ENCODE peak calls at places on chromosome 6, in six cellular contexts. One of them, this sample, is unnamed.

GRCh38 chr6:76852776-76853175 is 610.5 kb downstream of the HTR1B start:
- DNase-seq in RCC 7860: no peak
- DNase-seq in fibroblast of the conjunctiva: peak
- DNase-seq in stimulated activated CD8-positive, alpha-beta memory T cell treated with anti-CD3 and anti-CD28 coated beads, Interleukin-2, amount 100 ng/mL, for 48 hours: no peak
- DNase-seq in H4: peak
- DNase-seq in fibroblast of lung: peak
- DNase-seq in this sample: no peak

GRCh38 chr6:83884523-83884922 is 25.0 kb downstream of the CYB5R4 start:
- DNase-seq in RCC 7860: peak
- DNase-seq in fibroblast of the conjunctiva: peak
- DNase-seq in stimulated activated CD8-positive, alpha-beta memory T cell treated with anti-CD3 and anti-CD28 coated beads, Interleukin-2, amount 100 ng/mL, for 48 hours: no peak
- DNase-seq in H4: peak
- DNase-seq in fibroblast of lung: peak
- DNase-seq in this sample: peak

GRCh38 chr6:31270788-31271640 is 878 bp downstream of the HLA-C start:
- DNase-seq in RCC 7860: no peak
- DNase-seq in fibroblast of the conjunctiva: peak
- DNase-seq in stimulated activated CD8-positive, alpha-beta memory T cell treated with anti-CD3 and anti-CD28 coated beads, Interleukin-2, amount 100 ng/mL, for 48 hours: peak
- DNase-seq in H4: peak
- DNase-seq in fibroblast of lung: peak
- DNase-seq in this sample: peak

GRCh38 chr6:35018184-35018523 is 123.0 kb downstream of the TCP11 start:
- DNase-seq in RCC 7860: no peak
- DNase-seq in fibroblast of the conjunctiva: no peak
- DNase-seq in stimulated activated CD8-positive, alpha-beta memory T cell treated with anti-CD3 and anti-CD28 coated beads, Interleukin-2, amount 100 ng/mL, for 48 hours: no peak
- DNase-seq in H4: no peak
- DNase-seq in fibroblast of lung: no peak
- DNase-seq in this sample: no peak

GRCh38 chr6:12947191-12947795 is 230.7 kb downstream of the PHACTR1 start:
- DNase-seq in RCC 7860: no peak
- DNase-seq in fibroblast of the conjunctiva: no peak
- DNase-seq in stimulated activated CD8-positive, alpha-beta memory T cell treated with anti-CD3 and anti-CD28 coated beads, Interleukin-2, amount 100 ng/mL, for 48 hours: no peak
- DNase-seq in H4: no peak
- DNase-seq in fibroblast of lung: no peak
- DNase-seq in this sample: no peak

GRCh38 chr6:87572031-87572430 is 17.8 kb downstream of the RARS2 start:
- DNase-seq in RCC 7860: no peak
- DNase-seq in fibroblast of the conjunctiva: no peak
- DNase-seq in stimulated activated CD8-positive, alpha-beta memory T cell treated with anti-CD3 and anti-CD28 coated beads, Interleukin-2, amount 100 ng/mL, for 48 hours: no peak
- DNase-seq in H4: no peak
- DNase-seq in fibroblast of lung: no peak
- DNase-seq in this sample: no peak

GRCh38 chr6:139062921-139063320 is 34.4 kb downstream of the ABRACL start:
- DNase-seq in RCC 7860: no peak
- DNase-seq in fibroblast of the conjunctiva: no peak
- DNase-seq in stimulated activated CD8-positive, alpha-beta memory T cell treated with anti-CD3 and anti-CD28 coated beads, Interleukin-2, amount 100 ng/mL, for 48 hours: no peak
- DNase-seq in H4: peak
- DNase-seq in fibroblast of lung: peak
- DNase-seq in this sample: no peak

GRCh38 chr6:36368921-36369880 is 18.3 kb downstream of the ETV7 start:
- DNase-seq in RCC 7860: peak
- DNase-seq in fibroblast of the conjunctiva: no peak
- DNase-seq in stimulated activated CD8-positive, alpha-beta memory T cell treated with anti-CD3 and anti-CD28 coated beads, Interleukin-2, amount 100 ng/mL, for 48 hours: no peak
- DNase-seq in H4: peak
- DNase-seq in fibroblast of lung: peak
- DNase-seq in this sample: peak

GRCh38 chr6:133368664-133369063 is 127.5 kb downstream of the EYA4 start:
- DNase-seq in RCC 7860: no peak
- DNase-seq in fibroblast of the conjunctiva: no peak
- DNase-seq in stimulated activated CD8-positive, alpha-beta memory T cell treated with anti-CD3 and anti-CD28 coated beads, Interleukin-2, amount 100 ng/mL, for 48 hours: no peak
- DNase-seq in H4: peak
- DNase-seq in fibroblast of lung: no peak
- DNase-seq in this sample: no peak

GRCh38 chr6:44493593-44493992 is 106.1 kb downstream of the CDC5L start:
- DNase-seq in RCC 7860: no peak
- DNase-seq in fibroblast of the conjunctiva: no peak
- DNase-seq in stimulated activated CD8-positive, alpha-beta memory T cell treated with anti-CD3 and anti-CD28 coated beads, Interleukin-2, amount 100 ng/mL, for 48 hours: no peak
- DNase-seq in H4: no peak
- DNase-seq in fibroblast of lung: no peak
- DNase-seq in this sample: no peak

GRCh38 chr6:17178301-17178700 is 76.5 kb downstream of the STMND1 start:
- DNase-seq in RCC 7860: no peak
- DNase-seq in fibroblast of the conjunctiva: no peak
- DNase-seq in stimulated activated CD8-positive, alpha-beta memory T cell treated with anti-CD3 and anti-CD28 coated beads, Interleukin-2, amount 100 ng/mL, for 48 hours: no peak
- DNase-seq in H4: no peak
- DNase-seq in fibroblast of lung: no peak
- DNase-seq in this sample: no peak

GRCh38 chr6:36961441-36962430 is 7.2 kb downstream of the PI16 start:
- DNase-seq in RCC 7860: no peak
- DNase-seq in fibroblast of the conjunctiva: no peak
- DNase-seq in stimulated activated CD8-positive, alpha-beta memory T cell treated with anti-CD3 and anti-CD28 coated beads, Interleukin-2, amount 100 ng/mL, for 48 hours: no peak
- DNase-seq in H4: no peak
- DNase-seq in fibroblast of lung: no peak
- DNase-seq in this sample: no peak

GRCh38 chr6:134636221-134636830 is 313.6 kb downstream of the ALDH8A1 start:
- DNase-seq in RCC 7860: no peak
- DNase-seq in fibroblast of the conjunctiva: no peak
- DNase-seq in stimulated activated CD8-positive, alpha-beta memory T cell treated with anti-CD3 and anti-CD28 coated beads, Interleukin-2, amount 100 ng/mL, for 48 hours: no peak
- DNase-seq in H4: no peak
- DNase-seq in fibroblast of lung: no peak
- DNase-seq in this sample: no peak

GRCh38 chr6:27281569-27281968 is 30.5 kb downstream of the POM121L2 start:
- DNase-seq in RCC 7860: no peak
- DNase-seq in fibroblast of the conjunctiva: no peak
- DNase-seq in stimulated activated CD8-positive, alpha-beta memory T cell treated with anti-CD3 and anti-CD28 coated beads, Interleukin-2, amount 100 ng/mL, for 48 hours: no peak
- DNase-seq in H4: no peak
- DNase-seq in fibroblast of lung: no peak
- DNase-seq in this sample: no peak

GRCh38 chr6:70112686-70113570 is 190.0 kb downstream of the COL9A1 start:
- DNase-seq in RCC 7860: no peak
- DNase-seq in fibroblast of the conjunctiva: no peak
- DNase-seq in stimulated activated CD8-positive, alpha-beta memory T cell treated with anti-CD3 and anti-CD28 coated beads, Interleukin-2, amount 100 ng/mL, for 48 hours: no peak
- DNase-seq in H4: no peak
- DNase-seq in fibroblast of lung: no peak
- DNase-seq in this sample: no peak

GRCh38 chr6:36594816-36595167 is 630 bp downstream of the SRSF3 start:
- DNase-seq in RCC 7860: no peak
- DNase-seq in fibroblast of the conjunctiva: no peak
- DNase-seq in stimulated activated CD8-positive, alpha-beta memory T cell treated with anti-CD3 and anti-CD28 coated beads, Interleukin-2, amount 100 ng/mL, for 48 hours: no peak
- DNase-seq in H4: no peak
- DNase-seq in fibroblast of lung: no peak
- DNase-seq in this sample: no peak

GRCh38 chr6:53718597-53719460 is 53.3 kb upstream of the KLHL31 start:
- DNase-seq in RCC 7860: peak
- DNase-seq in fibroblast of the conjunctiva: peak
- DNase-seq in stimulated activated CD8-positive, alpha-beta memory T cell treated with anti-CD3 and anti-CD28 coated beads, Interleukin-2, amount 100 ng/mL, for 48 hours: no peak
- DNase-seq in H4: peak
- DNase-seq in fibroblast of lung: peak
- DNase-seq in this sample: peak

GRCh38 chr6:148965287-148965686 is 218.5 kb downstream of the UST start:
- DNase-seq in RCC 7860: no peak
- DNase-seq in fibroblast of the conjunctiva: no peak
- DNase-seq in stimulated activated CD8-positive, alpha-beta memory T cell treated with anti-CD3 and anti-CD28 coated beads, Interleukin-2, amount 100 ng/mL, for 48 hours: no peak
- DNase-seq in H4: no peak
- DNase-seq in fibroblast of lung: no peak
- DNase-seq in this sample: no peak

GRCh38 chr6:36666726-36667591 is 11.6 kb upstream of the CDKN1A start:
- DNase-seq in RCC 7860: peak
- DNase-seq in fibroblast of the conjunctiva: peak
- DNase-seq in stimulated activated CD8-positive, alpha-beta memory T cell treated with anti-CD3 and anti-CD28 coated beads, Interleukin-2, amount 100 ng/mL, for 48 hours: no peak
- DNase-seq in H4: peak
- DNase-seq in fibroblast of lung: peak
- DNase-seq in this sample: peak

GRCh38 chr6:22737331-22737730 is 168.0 kb downstream of the HDGFL1 start:
- DNase-seq in RCC 7860: peak
- DNase-seq in fibroblast of the conjunctiva: no peak
- DNase-seq in stimulated activated CD8-positive, alpha-beta memory T cell treated with anti-CD3 and anti-CD28 coated beads, Interleukin-2, amount 100 ng/mL, for 48 hours: no peak
- DNase-seq in H4: peak
- DNase-seq in fibroblast of lung: peak
- DNase-seq in this sample: peak

GRCh38 chr6:113427617-113428016 is 429.5 kb upstream of the MARCKS start:
- DNase-seq in RCC 7860: no peak
- DNase-seq in fibroblast of the conjunctiva: no peak
- DNase-seq in stimulated activated CD8-positive, alpha-beta memory T cell treated with anti-CD3 and anti-CD28 coated beads, Interleukin-2, amount 100 ng/mL, for 48 hours: no peak
- DNase-seq in H4: no peak
- DNase-seq in fibroblast of lung: no peak
- DNase-seq in this sample: no peak

GRCh38 chr6:128979061-128979460 is 96.1 kb downstream of the LAMA2 start:
- DNase-seq in RCC 7860: no peak
- DNase-seq in fibroblast of the conjunctiva: peak
- DNase-seq in stimulated activated CD8-positive, alpha-beta memory T cell treated with anti-CD3 and anti-CD28 coated beads, Interleukin-2, amount 100 ng/mL, for 48 hours: no peak
- DNase-seq in H4: peak
- DNase-seq in fibroblast of lung: no peak
- DNase-seq in this sample: no peak

GRCh38 chr6:25218346-25218745 is 60.8 kb upstream of the CARMIL1 start:
- DNase-seq in RCC 7860: no peak
- DNase-seq in fibroblast of the conjunctiva: no peak
- DNase-seq in stimulated activated CD8-positive, alpha-beta memory T cell treated with anti-CD3 and anti-CD28 coated beads, Interleukin-2, amount 100 ng/mL, for 48 hours: no peak
- DNase-seq in H4: no peak
- DNase-seq in fibroblast of lung: no peak
- DNase-seq in this sample: no peak

GRCh38 chr6:56347526-56347925 is 100.1 kb upstream of the COL21A1 start:
- DNase-seq in RCC 7860: peak
- DNase-seq in fibroblast of the conjunctiva: no peak
- DNase-seq in stimulated activated CD8-positive, alpha-beta memory T cell treated with anti-CD3 and anti-CD28 coated beads, Interleukin-2, amount 100 ng/mL, for 48 hours: no peak
- DNase-seq in H4: no peak
- DNase-seq in fibroblast of lung: peak
- DNase-seq in this sample: peak

GRCh38 chr6:24283043-24283985 is 74.5 kb downstream of the DCDC2 start:
- DNase-seq in RCC 7860: peak
- DNase-seq in fibroblast of the conjunctiva: peak
- DNase-seq in stimulated activated CD8-positive, alpha-beta memory T cell treated with anti-CD3 and anti-CD28 coated beads, Interleukin-2, amount 100 ng/mL, for 48 hours: peak
- DNase-seq in H4: peak
- DNase-seq in fibroblast of lung: peak
- DNase-seq in this sample: peak